ENCODE peak calls at places on chromosomes 3 and 15, in five cellular contexts. A is CD4-positive, CD25-positive, alpha-beta regulatory T cell; C is HAP-1; Q is Peyer's patch; L is K562. Y is an unnamed sample.

GRCh38 chr3:56351496-56351895 is 116.8 kb downstream of the ERC2 start:
- DNase-seq in A (no peak), C (no peak), Q (no peak), L (no peak), Y (no peak)

GRCh38 chr3:154749514-154749913 is 319.5 kb upstream of the GPR149 start:
- DNase-seq in A (no peak), C (no peak), Q (no peak), L (peak; percentile 77), Y (no peak)

GRCh38 chr3:195106418-195106906 is 164.5 kb downstream of the XXYLT1 start:
- DNase-seq in A (peak; percentile 63), C (peak; percentile 79), Q (peak; percentile 83), L (peak; percentile 78), Y (peak; percentile 66)

GRCh38 chr3:67000006-67000405 is 1.9 kb downstream of the KBTBD8 start:
- DNase-seq in A (peak; percentile 38), C (no peak), Q (no peak), L (peak; percentile 53), Y (no peak)

GRCh38 chr3:47762233-47762632 is 19.5 kb downstream of the SMARCC1 start:
- DNase-seq in A (no peak), C (no peak), Q (no peak), L (peak; percentile 78), Y (no peak)

GRCh38 chr15:80159811-80160569 is 7.2 kb downstream of the FAH start:
- DNase-seq in A (no peak), C (no peak), Q (no peak), L (no peak), Y (no peak)

GRCh38 chr3:58955308-58955707 is 94.5 kb downstream of the CFAP20DC start:
- DNase-seq in A (no peak), C (peak; percentile 10), Q (no peak), L (no peak), Y (no peak)

GRCh38 chr3:14319654-14320182 is 82.7 kb upstream of the SLC6A6 start:
- DNase-seq in A (peak; percentile 71), C (peak; percentile 60), Q (peak; percentile 79), L (peak; percentile 93), Y (peak; percentile 77)

GRCh38 chr3:14792691-14793121 is 26.1 kb upstream of the FGD5 start:
- DNase-seq in A (no peak), C (no peak), Q (no peak), L (no peak), Y (no peak)

DNA sequence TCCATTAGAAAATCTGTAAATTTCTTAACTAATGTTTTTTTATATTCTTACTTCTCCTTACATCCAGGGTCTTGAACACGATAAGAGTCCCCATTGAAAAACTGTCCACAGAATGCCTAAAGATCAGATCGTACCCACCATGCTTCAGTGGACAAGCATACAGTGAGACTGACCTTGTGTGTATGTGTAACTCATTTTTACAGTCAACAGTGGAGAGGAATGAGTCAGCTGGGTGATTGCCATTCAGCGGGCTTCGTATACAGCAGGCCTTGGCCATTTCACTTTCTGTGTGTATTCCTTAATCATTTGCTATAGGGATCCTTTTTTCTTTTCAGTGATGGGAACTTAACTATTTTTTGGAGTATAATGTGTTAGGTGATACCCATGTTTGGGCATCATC is 10.6 kb downstream of the PARP14 start:
- DNase-seq in A (no peak), C (no peak), Q (no peak), L (no peak), Y (no peak)
- H3K36me3 ChIP-seq in A (peaks cover 55% of the 10 kb centered on the region), C (peaks cover 13% of the 10 kb centered on the region), Q (no peaks in the 10 kb centered on the region), L (peaks cover 20% of the 10 kb centered on the region), Y (peaks cover 2% of the 10 kb centered on the region)

GRCh38 chr15:30065025-30065801 is 17.5 kb upstream of the GOLGA8J start:
- DNase-seq in A (no peak), C (no peak), Q (no peak), L (no peak), Y (no peak)
- H3K4me3 ChIP-seq in A (no peak overlapping the region), C (no peak overlapping the region), Q (no peak overlapping the region), L (no peak overlapping the region), Y (no peak overlapping the region)

DNA sequence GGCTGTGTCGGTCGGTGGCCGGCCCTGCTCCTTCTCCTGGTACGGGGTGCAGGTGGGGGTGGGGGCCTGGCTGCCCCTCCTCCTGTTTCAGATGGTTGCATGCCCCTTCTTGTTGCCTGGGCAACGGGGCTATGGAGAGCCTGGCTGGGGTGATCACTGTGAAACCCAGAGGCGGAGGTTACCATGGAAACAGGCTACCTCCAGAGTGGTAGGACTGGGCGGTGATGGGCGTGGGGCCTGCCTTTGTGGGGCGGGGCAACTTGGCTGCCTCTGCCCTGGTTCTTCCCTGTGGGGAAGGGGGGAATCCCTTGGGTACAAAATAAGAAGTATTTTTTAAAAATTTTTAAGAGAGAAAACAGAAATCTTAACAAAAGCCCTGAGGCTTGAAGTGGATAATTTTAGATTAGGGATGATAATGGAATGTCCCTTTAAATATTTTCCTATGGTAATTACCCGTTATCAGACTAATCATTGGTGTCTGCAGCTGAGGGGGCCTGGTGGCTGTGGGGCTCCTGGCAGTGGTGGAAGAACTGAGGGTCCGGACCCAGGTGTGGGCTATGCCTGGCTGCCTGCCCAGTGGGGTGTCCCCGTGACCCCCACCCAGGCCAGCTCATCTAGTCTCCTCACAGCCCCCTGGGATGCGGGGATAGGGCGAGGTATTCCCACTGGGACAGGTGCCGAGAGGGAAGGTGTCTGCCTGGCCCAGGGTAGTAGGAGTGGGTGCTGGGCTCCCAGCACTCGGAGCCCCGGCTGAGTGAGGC is 32.5 kb downstream of the PLXNA1 start:
- DNase-seq in A (no peak), C (peak; percentile 50), Q (no peak), L (peak; percentile 10), Y (no peak)
- H3K36me3 ChIP-seq in A (no peaks in the 10 kb centered on the region), C (peaks cover 37% of the 10 kb centered on the region), Q (no peaks in the 10 kb centered on the region), L (peaks cover 87% of the 10 kb centered on the region), Y (peaks cover 2% of the 10 kb centered on the region)

GRCh38 chr3:134376385-134376765 is 2.1 kb upstream of the AMOTL2 start:
- DNase-seq in A (no peak), C (no peak), Q (no peak), L (no peak), Y (no peak)

GRCh38 chr3:134373942-134374790 is at the start of gene AMOTL2:
- DNase-seq in A (peak; percentile 8), C (peak; percentile 96), Q (peak; percentile 84), L (peak; percentile 31), Y (peak; percentile 97)

GRCh38 chr3:134376786-134377431 is 2.7 kb upstream of the AMOTL2 start:
- DNase-seq in A (no peak), C (no peak), Q (no peak), L (no peak), Y (no peak)

GRCh38 chr3:134374791-134375541 is 719 bp upstream of the AMOTL2 start:
- DNase-seq in A (no peak), C (peak; percentile 73), Q (peak; percentile 79), L (no peak), Y (peak; percentile 80)

GRCh38 chr3:134375542-134376384 is 1.5 kb upstream of the AMOTL2 start:
- DNase-seq in A (no peak), C (peak; percentile 4), Q (peak; percentile 4), L (no peak), Y (no peak)
- H3K4me3 ChIP-seq in A (no peak overlapping the region), C (no peak overlapping the region), Q (no peak overlapping the region), L (no peak overlapping the region), Y (peak overlapping the region; percentile 92)

DNA sequence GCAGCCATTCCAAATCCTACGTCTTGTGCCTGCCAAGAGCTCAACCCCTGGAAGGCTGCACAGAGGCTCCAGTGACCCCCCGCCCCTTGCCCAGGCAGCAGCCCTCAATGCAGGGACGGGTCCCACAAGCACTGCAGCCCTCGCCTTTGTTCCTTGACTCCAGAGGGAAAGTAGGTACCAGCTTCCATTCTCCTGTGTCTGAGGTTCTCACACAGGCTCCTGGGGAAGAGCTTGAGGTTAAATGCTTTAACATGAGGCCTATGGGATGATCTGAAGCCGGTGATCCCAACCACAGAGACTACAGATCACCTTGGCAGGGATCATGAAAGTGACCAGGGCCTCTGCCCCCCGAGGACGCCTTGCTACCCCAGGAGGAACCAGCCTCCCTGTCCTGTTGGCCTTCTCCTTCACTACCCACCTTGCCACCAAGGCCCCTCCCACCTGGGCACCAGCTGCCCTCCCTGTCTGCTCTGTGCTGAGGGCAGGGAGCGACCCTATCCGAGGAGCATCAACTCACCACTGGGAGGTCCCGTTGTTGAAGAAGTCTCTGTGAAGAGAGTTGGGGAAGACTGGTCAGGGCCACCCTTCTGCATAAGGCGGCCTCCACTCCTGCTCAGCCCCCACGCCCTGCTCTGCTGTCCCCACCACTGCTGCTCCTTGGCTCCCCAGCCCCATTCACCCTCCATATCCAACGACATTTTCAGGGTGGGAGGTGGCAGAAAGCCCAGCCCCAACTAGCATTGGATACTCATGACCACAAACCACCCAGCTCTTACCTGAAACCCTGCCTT is 95.3 kb downstream of the SEC22A start:
- DNase-seq in A (no peak), C (no peak), Q (no peak), L (no peak), Y (no peak)
- H3K36me3 ChIP-seq in A (no peaks in the 10 kb centered on the region), C (no peaks in the 10 kb centered on the region), Q (no peaks in the 10 kb centered on the region), L (no peaks in the 10 kb centered on the region), Y (no peaks in the 10 kb centered on the region)

GRCh38 chr15:81313686-81314085 is 10.3 kb downstream of the STARD5 start:
- DNase-seq in A (no peak), C (no peak), Q (no peak), L (no peak), Y (no peak)
- H3K4me3 ChIP-seq in A (no peak overlapping the region), C (no peak overlapping the region), Q (no peak overlapping the region), L (no peak overlapping the region), Y (no peak overlapping the region)

GRCh38 chr3:45524605-45525004 is 69.9 kb upstream of the LIMD1 start:
- DNase-seq in A (no peak), C (no peak), Q (no peak), L (no peak), Y (no peak)
- H3K36me3 ChIP-seq in A (peaks cover 46% of the 10 kb centered on the region), C (peaks cover 40% of the 10 kb centered on the region), Q (no peaks in the 10 kb centered on the region), L (peaks cover 59% of the 10 kb centered on the region), Y (no peaks in the 10 kb centered on the region)

GRCh38 chr3:127255516-127255915 is 32.3 kb downstream of the PRR20G start:
- DNase-seq in A (no peak), C (no peak), Q (no peak), L (no peak), Y (no peak)
- H3K4me3 ChIP-seq in A (no peak overlapping the region), C (no peak overlapping the region), Q (no peak overlapping the region), L (no peak overlapping the region), Y (no peak overlapping the region)

Y was measured in Caco-2.